ENCODE peak calls at places on chromosomes 3 and 15, in seven cellular contexts. One of them, this sample, is unnamed.

GRCh38 chr3:35200056-35200455 is 439.3 kb upstream of the ARPP21 start:
- DNase-seq in foreskin fibroblast: peak; percentile 38
- DNase-seq in amniotic epithelial cell: no peak
- DNase-seq in amniotic stem cell: no peak
- DNase-seq in PC-3: peak; percentile 45
- DNase-seq in putamen: no peak
- DNase-seq in stimulated activated CD4-positive, alpha-beta T cell treated with anti-CD3 and anti-CD28 coated beads, Interleukin-2, amount 100 ng/mL, for 48 hours: no peak
- DNase-seq in this sample: no peak

GRCh38 chr3:59388555-59389280 is 338.9 kb upstream of the CFAP20DC start:
- DNase-seq in foreskin fibroblast: no peak
- DNase-seq in amniotic epithelial cell: peak; percentile 72
- DNase-seq in amniotic stem cell: no peak
- DNase-seq in PC-3: peak; percentile 67
- DNase-seq in putamen: no peak
- DNase-seq in stimulated activated CD4-positive, alpha-beta T cell treated with anti-CD3 and anti-CD28 coated beads, Interleukin-2, amount 100 ng/mL, for 48 hours: peak; percentile 14
- DNase-seq in this sample: no peak

GRCh38 chr15:65841121-65841930 is 28.0 kb upstream of the RAB11A start:
- DNase-seq in foreskin fibroblast: peak; percentile 79
- DNase-seq in amniotic epithelial cell: peak; percentile 61
- DNase-seq in amniotic stem cell: no peak
- DNase-seq in PC-3: no peak
- DNase-seq in putamen: no peak
- DNase-seq in stimulated activated CD4-positive, alpha-beta T cell treated with anti-CD3 and anti-CD28 coated beads, Interleukin-2, amount 100 ng/mL, for 48 hours: no peak
- DNase-seq in this sample: no peak

GRCh38 chr3:153595186-153595815 is 433.3 kb downstream of the RAP2B start:
- DNase-seq in foreskin fibroblast: peak; percentile 63
- DNase-seq in amniotic epithelial cell: peak; percentile 42
- DNase-seq in amniotic stem cell: peak; percentile 2
- DNase-seq in PC-3: peak; percentile 68
- DNase-seq in putamen: peak; percentile 25
- DNase-seq in stimulated activated CD4-positive, alpha-beta T cell treated with anti-CD3 and anti-CD28 coated beads, Interleukin-2, amount 100 ng/mL, for 48 hours: no peak
- DNase-seq in this sample: peak; percentile 6

GRCh38 chr3:185175370-185175987 is 22.6 kb upstream of the C3orf70 start:
- DNase-seq in foreskin fibroblast: peak; percentile 74
- DNase-seq in amniotic epithelial cell: peak; percentile 77
- DNase-seq in amniotic stem cell: no peak
- DNase-seq in PC-3: no peak
- DNase-seq in putamen: peak; percentile 82
- DNase-seq in stimulated activated CD4-positive, alpha-beta T cell treated with anti-CD3 and anti-CD28 coated beads, Interleukin-2, amount 100 ng/mL, for 48 hours: no peak
- DNase-seq in this sample: no peak

GRCh38 chr3:179948740-179949139 is 88.0 kb downstream of the PEX5L start:
- DNase-seq in foreskin fibroblast: no peak
- DNase-seq in amniotic epithelial cell: no peak
- DNase-seq in amniotic stem cell: no peak
- DNase-seq in PC-3: no peak
- DNase-seq in putamen: no peak
- DNase-seq in stimulated activated CD4-positive, alpha-beta T cell treated with anti-CD3 and anti-CD28 coated beads, Interleukin-2, amount 100 ng/mL, for 48 hours: no peak
- DNase-seq in this sample: no peak

GRCh38 chr15:92809880-92810361 is 90.2 kb upstream of the CHD2 start:
- DNase-seq in foreskin fibroblast: peak; percentile 61
- DNase-seq in amniotic epithelial cell: peak; percentile 67
- DNase-seq in amniotic stem cell: peak; percentile 11
- DNase-seq in PC-3: peak; percentile 32
- DNase-seq in putamen: peak; percentile 75
- DNase-seq in stimulated activated CD4-positive, alpha-beta T cell treated with anti-CD3 and anti-CD28 coated beads, Interleukin-2, amount 100 ng/mL, for 48 hours: no peak
- DNase-seq in this sample: no peak

GRCh38 chr3:127688416-127689265 is 15.9 kb downstream of the ABTB1 start:
- DNase-seq in foreskin fibroblast: peak; percentile 62
- DNase-seq in amniotic epithelial cell: no peak
- DNase-seq in amniotic stem cell: no peak
- DNase-seq in PC-3: peak; percentile 10
- DNase-seq in putamen: no peak
- DNase-seq in stimulated activated CD4-positive, alpha-beta T cell treated with anti-CD3 and anti-CD28 coated beads, Interleukin-2, amount 100 ng/mL, for 48 hours: no peak
- DNase-seq in this sample: peak; percentile 56

GRCh38 chr3:13556214-13556613 is 7.3 kb downstream of the FBLN2 start:
- DNase-seq in foreskin fibroblast: no peak
- DNase-seq in amniotic epithelial cell: no peak
- DNase-seq in amniotic stem cell: no peak
- DNase-seq in PC-3: no peak
- DNase-seq in putamen: no peak
- DNase-seq in stimulated activated CD4-positive, alpha-beta T cell treated with anti-CD3 and anti-CD28 coated beads, Interleukin-2, amount 100 ng/mL, for 48 hours: no peak
- DNase-seq in this sample: no peak

GRCh38 chr3:11244131-11244677 is 28.0 kb upstream of the ATG7 start:
- DNase-seq in foreskin fibroblast: peak; percentile 52
- DNase-seq in amniotic epithelial cell: peak; percentile 61
- DNase-seq in amniotic stem cell: no peak
- DNase-seq in PC-3: peak; percentile 79
- DNase-seq in putamen: no peak
- DNase-seq in stimulated activated CD4-positive, alpha-beta T cell treated with anti-CD3 and anti-CD28 coated beads, Interleukin-2, amount 100 ng/mL, for 48 hours: no peak
- DNase-seq in this sample: no peak

GRCh38 chr15:56234804-56235203 is 8.9 kb downstream of the RFX7 start:
- DNase-seq in foreskin fibroblast: no peak
- DNase-seq in amniotic epithelial cell: no peak
- DNase-seq in amniotic stem cell: no peak
- DNase-seq in PC-3: no peak
- DNase-seq in putamen: no peak
- DNase-seq in stimulated activated CD4-positive, alpha-beta T cell treated with anti-CD3 and anti-CD28 coated beads, Interleukin-2, amount 100 ng/mL, for 48 hours: no peak
- DNase-seq in this sample: no peak